ENCODE peak calls at places on chromosome 2, in nine cellular contexts. T is body of pancreas; A is stimulated activated CD4-positive, alpha-beta T cell treated with anti-CD3 and anti-CD28 coated beads, Interleukin-1b, Interleukin-23, amount 100 ng/mL, for 24 hours; G is H7; X is A549; U is activated T-cell treated with anti-CD3 and anti-CD28 coated beads for 24 hours; Z is lower lobe of right lung; Q is effector memory CD4-positive, alpha-beta T cell; H is hypothalamus. N is an unnamed sample.

GRCh38 chr2:183292028-183292427 is 167.8 kb downstream of the NUP35 start:
- DNase-seq in T (no peak), A (no peak), G (peak), X (no peak), U (no peak), Z (no peak), Q (no peak), H (no peak), N (no peak)

GRCh38 chr2:136373035-136373434 is 255.1 kb upstream of the CXCR4 start:
- DNase-seq in T (no peak), A (no peak), G (no peak), X (no peak), U (no peak), Z (no peak), Q (no peak), H (no peak), N (no peak)

GRCh38 chr2:198371902-198372611 is 567.7 kb downstream of the PLCL1 start:
- DNase-seq in T (no peak), A (no peak), G (no peak), X (no peak), U (no peak), Z (no peak), Q (no peak), H (no peak), N (no peak)

GRCh38 chr2:88753833-88754584 is 62.5 kb downstream of the RPIA start:
- DNase-seq in T (peak), A (no peak), G (no peak), X (no peak), U (no peak), Z (no peak), Q (no peak), H (no peak), N (no peak)

GRCh38 chr2:207226671-207227061 is 60.9 kb upstream of the KLF7 start:
- DNase-seq in T (no peak), A (no peak), G (no peak), X (no peak), U (no peak), Z (no peak), Q (no peak), H (no peak), N (no peak)

GRCh38 chr2:111219285-111219684 is 98.6 kb downstream of the BCL2L11 start:
- DNase-seq in T (no peak), A (no peak), G (peak), X (no peak), U (no peak), Z (no peak), Q (no peak), H (no peak), N (no peak)

GRCh38 chr2:220090050-220090449 is 462.6 kb downstream of the SLC4A3 start:
- DNase-seq in T (no peak), A (no peak), G (no peak), X (peak), U (no peak), Z (no peak), Q (no peak), H (no peak), N (no peak)

GRCh38 chr2:240922234-240922981 is 16.3 kb downstream of the CROCC2 start:
- DNase-seq in T (peak), A (no peak), G (peak), X (no peak), U (no peak), Z (no peak), Q (no peak), H (no peak), N (peak)

GRCh38 chr2:27494284-27494943 is 586 bp downstream of the FNDC4 start:
- DNase-seq in T (peak), A (no peak), G (no peak), X (no peak), U (no peak), Z (no peak), Q (no peak), H (no peak), N (no peak)

GRCh38 chr2:208112969-208113368 is 11.4 kb downstream of the CRYGD start:
- DNase-seq in T (no peak), A (no peak), G (peak), X (no peak), U (no peak), Z (no peak), Q (no peak), H (no peak), N (no peak)

GRCh38 chr2:96906719-96907404 is 37.0 kb upstream of the SEMA4C start:
- DNase-seq in T (no peak), A (no peak), G (peak), X (no peak), U (no peak), Z (no peak), Q (no peak), H (no peak), N (no peak)

GRCh38 chr2:95344208-95344570 is 47.0 kb downstream of the KCNIP3 start:
- DNase-seq in T (no peak), A (no peak), G (no peak), X (no peak), U (no peak), Z (no peak), Q (no peak), H (no peak), N (no peak)

GRCh38 chr2:10835052-10835970 is 22.7 kb upstream of the PDIA6 start:
- DNase-seq in T (peak), A (peak), G (peak), X (peak), U (peak), Z (peak), Q (peak), H (peak), N (peak)

GRCh38 chr2:231673348-231673770 is 35.0 kb upstream of the PTMA start:
- DNase-seq in T (peak), A (no peak), G (peak), X (peak), U (no peak), Z (peak), Q (no peak), H (no peak), N (no peak)